ENCODE peak calls at places on chromosomes 16 and 17, in nine cellular contexts. One of them, this sample, is unnamed.
A peak's percentile ranks its signal among the peaks of the same experiment; 100 is the strongest.

GRCh38 chr16:84103678-84104077 is 13.1 kb downstream of the MBTPS1 start:
- DNase-seq in neural progenitor cell: no peak
- DNase-seq in Panc1: no peak
- DNase-seq in IMR-90: no peak
- DNase-seq in left ventricle myocardium inferior: no peak
- DNase-seq in colonic mucosa: peak; percentile 40
- DNase-seq in lower lobe of right lung: no peak
- DNase-seq in A549: no peak
- DNase-seq in PC-3: peak; percentile 49
- DNase-seq in this sample: no peak

GRCh38 chr17:38460716-38461650 is 32.7 kb downstream of the ARHGAP23 start:
- DNase-seq in neural progenitor cell: no peak
- DNase-seq in PC-3: no peak
- DNase-seq in Panc1: no peak
- DNase-seq in left ventricle myocardium inferior: no peak
- DNase-seq in colonic mucosa: no peak
- DNase-seq in lower lobe of right lung: no peak
- DNase-seq in IMR-90: no peak
- DNase-seq in A549: no peak
- DNase-seq in this sample: no peak

GRCh38 chr16:4894276-4895150 is 42.4 kb downstream of the PPL start:
- DNase-seq in A549: peak; percentile 39
- DNase-seq in neural progenitor cell: no peak
- DNase-seq in PC-3: no peak
- DNase-seq in Panc1: no peak
- DNase-seq in left ventricle myocardium inferior: no peak
- DNase-seq in lower lobe of right lung: no peak
- DNase-seq in colonic mucosa: no peak
- DNase-seq in IMR-90: no peak
- DNase-seq in this sample: no peak

GRCh38 chr17:65723356-65723928 is 162.0 kb upstream of the AXIN2 start:
- DNase-seq in PC-3: peak; percentile 61
- DNase-seq in IMR-90: peak; percentile 28
- DNase-seq in lower lobe of right lung: no peak
- DNase-seq in Panc1: no peak
- DNase-seq in neural progenitor cell: no peak
- DNase-seq in left ventricle myocardium inferior: no peak
- DNase-seq in A549: no peak
- DNase-seq in colonic mucosa: no peak
- DNase-seq in this sample: no peak

GRCh38 chr17:81394377-81394747 is 895 bp upstream of the BAHCC1 start:
- DNase-seq in IMR-90: no peak
- DNase-seq in lower lobe of right lung: no peak
- DNase-seq in left ventricle myocardium inferior: no peak
- DNase-seq in Panc1: no peak
- DNase-seq in PC-3: peak; percentile 19
- DNase-seq in neural progenitor cell: no peak
- DNase-seq in A549: no peak
- DNase-seq in colonic mucosa: no peak
- DNase-seq in this sample: no peak

GRCh38 chr16:31708348-31708747 is 165.3 kb upstream of the ZNF267 start:
- DNase-seq in left ventricle myocardium inferior: no peak
- DNase-seq in colonic mucosa: no peak
- DNase-seq in Panc1: no peak
- DNase-seq in A549: no peak
- DNase-seq in PC-3: no peak
- DNase-seq in IMR-90: no peak
- DNase-seq in neural progenitor cell: no peak
- DNase-seq in lower lobe of right lung: no peak
- DNase-seq in this sample: no peak

GRCh38 chr17:82686366-82687324 is 11.9 kb downstream of the RAB40B start:
- DNase-seq in A549: no peak
- DNase-seq in left ventricle myocardium inferior: no peak
- DNase-seq in colonic mucosa: no peak
- DNase-seq in PC-3: no peak
- DNase-seq in Panc1: no peak
- DNase-seq in neural progenitor cell: no peak
- DNase-seq in lower lobe of right lung: no peak
- DNase-seq in IMR-90: no peak
- DNase-seq in this sample: no peak

GRCh38 chr16:88353691-88354090 is 29.1 kb upstream of the ZNF469 start:
- DNase-seq in A549: no peak
- DNase-seq in PC-3: no peak
- DNase-seq in colonic mucosa: no peak
- DNase-seq in neural progenitor cell: no peak
- DNase-seq in Panc1: no peak
- DNase-seq in IMR-90: no peak
- DNase-seq in left ventricle myocardium inferior: peak; percentile 1
- DNase-seq in lower lobe of right lung: peak; percentile 13
- DNase-seq in this sample: no peak

GRCh38 chr16:68356249-68356918 is 45.6 kb downstream of the PRMT7 start:
- DNase-seq in colonic mucosa: peak; percentile 45
- DNase-seq in IMR-90: no peak
- DNase-seq in PC-3: no peak
- DNase-seq in A549: no peak
- DNase-seq in Panc1: no peak
- DNase-seq in left ventricle myocardium inferior: no peak
- DNase-seq in neural progenitor cell: no peak
- DNase-seq in lower lobe of right lung: no peak
- DNase-seq in this sample: no peak

GRCh38 chr17:15414502-15415348 is 52.7 kb downstream of the CDRT4 start:
- DNase-seq in PC-3: no peak
- DNase-seq in lower lobe of right lung: peak; percentile 74
- DNase-seq in neural progenitor cell: peak; percentile 13
- DNase-seq in colonic mucosa: no peak
- DNase-seq in IMR-90: no peak
- DNase-seq in Panc1: no peak
- DNase-seq in A549: no peak
- DNase-seq in left ventricle myocardium inferior: peak; percentile 82
- DNase-seq in this sample: no peak

GRCh38 chr16:49332589-49333267 is 40.9 kb upstream of the C16orf78 start:
- DNase-seq in neural progenitor cell: peak; percentile 57
- DNase-seq in A549: no peak
- DNase-seq in colonic mucosa: no peak
- DNase-seq in lower lobe of right lung: no peak
- DNase-seq in left ventricle myocardium inferior: no peak
- DNase-seq in IMR-90: no peak
- DNase-seq in PC-3: peak; percentile 11
- DNase-seq in Panc1: no peak
- DNase-seq in this sample: no peak

GRCh38 chr17:80035937-80036714 is at the start of gene CCDC40:
- DNase-seq in colonic mucosa: peak; percentile 88
- DNase-seq in PC-3: peak; percentile 81
- DNase-seq in neural progenitor cell: peak; percentile 94
- DNase-seq in A549: peak; percentile 84
- DNase-seq in Panc1: no peak
- DNase-seq in IMR-90: peak; percentile 59
- DNase-seq in left ventricle myocardium inferior: peak; percentile 87
- DNase-seq in lower lobe of right lung: peak; percentile 92
- DNase-seq in this sample: no peak

GRCh38 chr17:47895856-47896671 is at the start of gene SP2:
- DNase-seq in Panc1: peak; percentile 100
- DNase-seq in IMR-90: peak; percentile 100
- DNase-seq in A549: peak; percentile 100
- DNase-seq in lower lobe of right lung: peak; percentile 98
- DNase-seq in left ventricle myocardium inferior: peak; percentile 99
- DNase-seq in neural progenitor cell: peak; percentile 99
- DNase-seq in colonic mucosa: peak; percentile 100
- DNase-seq in PC-3: peak; percentile 100
- DNase-seq in this sample: peak; percentile 100

GRCh38 chr17:39836117-39836516 is 28.0 kb downstream of the IKZF3 start:
- DNase-seq in lower lobe of right lung: no peak
- DNase-seq in left ventricle myocardium inferior: no peak
- DNase-seq in Panc1: no peak
- DNase-seq in IMR-90: no peak
- DNase-seq in neural progenitor cell: no peak
- DNase-seq in PC-3: no peak
- DNase-seq in A549: no peak
- DNase-seq in colonic mucosa: no peak
- DNase-seq in this sample: no peak

DNA sequence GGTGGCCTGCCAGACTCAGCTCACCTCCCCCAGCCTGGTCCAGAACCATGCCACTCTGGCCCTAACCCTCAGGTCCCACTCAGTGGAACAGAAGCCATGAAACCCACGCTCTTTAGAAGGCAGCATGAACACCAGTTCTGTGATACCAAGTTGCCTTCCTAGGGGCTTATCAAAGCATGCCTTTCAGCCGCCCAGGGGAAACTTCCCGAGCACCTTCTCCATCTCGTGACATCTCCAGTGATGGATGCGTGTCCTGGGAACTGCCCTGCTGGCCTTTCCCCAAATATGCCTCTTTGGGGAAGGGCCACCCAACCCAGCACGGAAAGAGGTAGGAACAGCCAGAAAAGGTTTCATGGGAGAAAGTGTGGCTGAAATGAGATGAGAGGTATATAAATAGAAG is 8.3 kb downstream of the CCDC42 start:
- DNase-seq in A549: no peak
- DNase-seq in lower lobe of right lung: no peak
- DNase-seq in PC-3: no peak
- DNase-seq in neural progenitor cell: no peak
- DNase-seq in Panc1: no peak
- DNase-seq in colonic mucosa: no peak
- DNase-seq in left ventricle myocardium inferior: no peak
- DNase-seq in IMR-90: no peak
- DNase-seq in this sample: no peak
- H3K27ac ChIP-seq in A549: no peak overlapping the region
- H3K27ac ChIP-seq in lower lobe of right lung: no peak overlapping the region
- H3K27ac ChIP-seq in PC-3: no peak overlapping the region
- H3K27ac ChIP-seq in neural progenitor cell: no peak overlapping the region
- H3K27ac ChIP-seq in Panc1: no peak overlapping the region
- H3K27ac ChIP-seq in colonic mucosa: no peak overlapping the region
- H3K27ac ChIP-seq in left ventricle myocardium inferior: no peak overlapping the region
- H3K27ac ChIP-seq in IMR-90: no peak overlapping the region
- H3K27ac ChIP-seq in this sample: no peak overlapping the region

GRCh38 chr17:78717431-78717980 is 64.6 kb downstream of the CYTH1 start:
- DNase-seq in Panc1: no peak
- DNase-seq in IMR-90: peak; percentile 26
- DNase-seq in PC-3: peak; percentile 47
- DNase-seq in A549: peak; percentile 64
- DNase-seq in left ventricle myocardium inferior: no peak
- DNase-seq in colonic mucosa: no peak
- DNase-seq in neural progenitor cell: no peak
- DNase-seq in lower lobe of right lung: no peak
- DNase-seq in this sample: no peak

GRCh38 chr17:78716814-78717393 is 65.2 kb downstream of the CYTH1 start:
- DNase-seq in Panc1: no peak
- DNase-seq in left ventricle myocardium inferior: peak; percentile 76
- DNase-seq in IMR-90: peak; percentile 22
- DNase-seq in A549: peak; percentile 71
- DNase-seq in PC-3: peak; percentile 59
- DNase-seq in colonic mucosa: peak; percentile 83
- DNase-seq in neural progenitor cell: peak; percentile 57
- DNase-seq in lower lobe of right lung: peak; percentile 78
- DNase-seq in this sample: no peak

GRCh38 chr17:78719630-78720298 is 62.3 kb downstream of the CYTH1 start:
- DNase-seq in lower lobe of right lung: no peak
- DNase-seq in IMR-90: no peak
- DNase-seq in PC-3: no peak
- DNase-seq in neural progenitor cell: no peak
- DNase-seq in colonic mucosa: no peak
- DNase-seq in A549: no peak
- DNase-seq in Panc1: no peak
- DNase-seq in left ventricle myocardium inferior: no peak
- DNase-seq in this sample: no peak

GRCh38 chr17:78716292-78716691 is 65.8 kb downstream of the CYTH1 start:
- DNase-seq in Panc1: no peak
- DNase-seq in colonic mucosa: no peak
- DNase-seq in lower lobe of right lung: no peak
- DNase-seq in left ventricle myocardium inferior: no peak
- DNase-seq in A549: no peak
- DNase-seq in neural progenitor cell: no peak
- DNase-seq in IMR-90: no peak
- DNase-seq in PC-3: no peak
- DNase-seq in this sample: no peak

DNA sequence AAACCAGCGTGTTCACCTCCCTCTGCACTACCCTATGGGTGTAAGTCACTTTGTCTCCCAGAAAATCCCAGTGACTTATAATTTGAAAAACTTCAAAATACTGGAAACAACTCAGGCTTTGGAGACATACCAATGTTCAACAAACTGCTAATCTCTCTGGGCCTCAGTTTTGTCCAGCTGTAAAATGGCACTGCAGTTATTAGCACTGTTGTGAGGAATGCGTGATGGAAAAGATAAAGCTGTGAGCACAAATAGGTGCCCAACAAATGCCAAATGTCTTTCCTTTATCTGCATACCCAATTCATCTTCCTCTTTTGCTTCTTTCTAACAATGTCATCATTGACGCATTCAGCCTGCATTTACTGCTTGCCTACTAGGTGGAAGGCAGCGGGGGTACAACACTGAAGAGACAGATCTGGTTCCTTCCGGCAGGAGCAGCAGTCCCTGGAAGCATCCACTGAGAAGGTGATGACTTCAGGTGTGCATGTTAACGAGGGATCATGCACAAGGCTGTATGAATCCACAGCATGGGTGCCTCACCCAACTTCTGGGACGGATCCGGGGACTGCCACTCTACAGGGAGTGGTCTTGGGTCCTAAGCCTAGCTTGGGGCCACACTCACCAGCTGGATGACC is 63.4 kb downstream of the CYTH1 start:
- DNase-seq in PC-3: no peak
- DNase-seq in A549: no peak
- DNase-seq in left ventricle myocardium inferior: no peak
- DNase-seq in neural progenitor cell: no peak
- DNase-seq in Panc1: no peak
- DNase-seq in IMR-90: no peak
- DNase-seq in colonic mucosa: no peak
- DNase-seq in lower lobe of right lung: no peak
- DNase-seq in this sample: no peak
- H3K4me3 ChIP-seq in PC-3: no peak overlapping the region
- H3K4me3 ChIP-seq in A549: no peak overlapping the region
- H3K4me3 ChIP-seq in left ventricle myocardium inferior: no peak overlapping the region
- H3K4me3 ChIP-seq in neural progenitor cell: no peak overlapping the region
- H3K4me3 ChIP-seq in Panc1: no peak overlapping the region
- H3K4me3 ChIP-seq in IMR-90: no peak overlapping the region
- H3K4me3 ChIP-seq in colonic mucosa: no peak overlapping the region
- H3K4me3 ChIP-seq in lower lobe of right lung: no peak overlapping the region
- H3K4me3 ChIP-seq in this sample: no peak overlapping the region

DNA sequence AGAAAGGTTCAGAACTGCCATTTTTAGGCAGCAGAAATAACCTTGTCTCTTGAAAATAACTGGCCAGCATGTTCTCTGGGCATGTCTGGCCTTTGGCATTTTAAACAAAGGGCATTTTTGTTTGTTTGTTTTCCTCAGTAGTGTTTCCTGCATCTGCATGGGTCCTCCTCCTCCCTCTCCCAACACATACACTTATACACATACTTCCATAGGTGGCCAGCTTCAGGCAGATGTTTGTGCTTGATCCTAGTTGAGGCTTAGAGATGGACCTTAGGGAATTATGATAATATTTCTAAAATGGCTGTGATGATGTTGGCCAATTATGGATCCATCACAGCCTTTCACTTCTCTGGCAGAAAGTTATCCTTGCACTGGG is 7.2 kb downstream of the TBX4 start:
- DNase-seq in neural progenitor cell: no peak
- DNase-seq in IMR-90: no peak
- DNase-seq in colonic mucosa: no peak
- DNase-seq in left ventricle myocardium inferior: no peak
- DNase-seq in Panc1: no peak
- DNase-seq in lower lobe of right lung: no peak
- DNase-seq in A549: no peak
- DNase-seq in PC-3: no peak
- DNase-seq in this sample: no peak
- H3K27ac ChIP-seq in neural progenitor cell: no peak overlapping the region
- H3K27ac ChIP-seq in IMR-90: no peak overlapping the region
- H3K27ac ChIP-seq in colonic mucosa: no peak overlapping the region
- H3K27ac ChIP-seq in left ventricle myocardium inferior: no peak overlapping the region
- H3K27ac ChIP-seq in Panc1: no peak overlapping the region
- H3K27ac ChIP-seq in lower lobe of right lung: peak overlapping the region; percentile 49
- H3K27ac ChIP-seq in A549: no peak overlapping the region
- H3K27ac ChIP-seq in PC-3: no peak overlapping the region
- H3K27ac ChIP-seq in this sample: no peak overlapping the region

GRCh38 chr17:42744283-42744805 is 496 bp downstream of the EZH1 start:
- DNase-seq in PC-3: peak; percentile 44
- DNase-seq in IMR-90: peak; percentile 41
- DNase-seq in Panc1: no peak
- DNase-seq in neural progenitor cell: no peak
- DNase-seq in colonic mucosa: peak; percentile 79
- DNase-seq in lower lobe of right lung: peak; percentile 86
- DNase-seq in left ventricle myocardium inferior: peak; percentile 85
- DNase-seq in A549: peak; percentile 80
- DNase-seq in this sample: no peak
- H3K4me3 ChIP-seq in PC-3: peak overlapping the region; percentile 65
- H3K4me3 ChIP-seq in IMR-90: peak overlapping the region; percentile 75
- H3K4me3 ChIP-seq in Panc1: peak overlapping the region; percentile 58
- H3K4me3 ChIP-seq in neural progenitor cell: peak overlapping the region; percentile 63
- H3K4me3 ChIP-seq in colonic mucosa: peak overlapping the region; percentile 67
- H3K4me3 ChIP-seq in lower lobe of right lung: peak overlapping the region; percentile 84
- H3K4me3 ChIP-seq in left ventricle myocardium inferior: peak overlapping the region; percentile 86
- H3K4me3 ChIP-seq in A549: peak overlapping the region; percentile 55
- H3K4me3 ChIP-seq in this sample: peak overlapping the region; percentile 84